ENCODE peak calls at places on chromosome 7, in nine cellular contexts. One of them, this sample, is unnamed.

GRCh38 chr7:131202451-131202850 is 125.2 kb upstream of the MKLN1 start:
- DNase-seq in effector memory CD4-positive, alpha-beta T cell: no peak
- DNase-seq in CD8-positive, alpha-beta memory T cell: no peak
- DNase-seq in stimulated activated CD4-positive, alpha-beta T cell treated with anti-CD3 and anti-CD28 coated beads, Interleukin-15, amount 100 ng/mL, for 1 hour: no peak
- DNase-seq in Peyer's patch: no peak
- DNase-seq in GM10248: no peak
- DNase-seq in astrocyte: no peak
- DNase-seq in MCF 10A: no peak
- DNase-seq in cardiac fibroblast: no peak
- DNase-seq in this sample: no peak

GRCh38 chr7:21828846-21829245 is 116.9 kb downstream of the CDCA7L start:
- DNase-seq in MCF 10A: no peak
- DNase-seq in cardiac fibroblast: no peak
- DNase-seq in CD8-positive, alpha-beta memory T cell: no peak
- DNase-seq in stimulated activated CD4-positive, alpha-beta T cell treated with anti-CD3 and anti-CD28 coated beads, Interleukin-15, amount 100 ng/mL, for 1 hour: no peak
- DNase-seq in astrocyte: no peak
- DNase-seq in effector memory CD4-positive, alpha-beta T cell: no peak
- DNase-seq in Peyer's patch: no peak
- DNase-seq in GM10248: no peak
- DNase-seq in this sample: no peak

GRCh38 chr7:23696916-23697441 is 13.0 kb upstream of the STK31 start:
- DNase-seq in CD8-positive, alpha-beta memory T cell: peak
- DNase-seq in GM10248: peak
- DNase-seq in MCF 10A: peak
- DNase-seq in effector memory CD4-positive, alpha-beta T cell: no peak
- DNase-seq in astrocyte: peak
- DNase-seq in Peyer's patch: peak
- DNase-seq in cardiac fibroblast: peak
- DNase-seq in stimulated activated CD4-positive, alpha-beta T cell treated with anti-CD3 and anti-CD28 coated beads, Interleukin-15, amount 100 ng/mL, for 1 hour: peak
- DNase-seq in this sample: peak

GRCh38 chr7:6423942-6424701 is 23.6 kb downstream of the DAGLB start:
- DNase-seq in effector memory CD4-positive, alpha-beta T cell: no peak
- DNase-seq in GM10248: no peak
- DNase-seq in CD8-positive, alpha-beta memory T cell: no peak
- DNase-seq in astrocyte: no peak
- DNase-seq in MCF 10A: peak
- DNase-seq in cardiac fibroblast: no peak
- DNase-seq in stimulated activated CD4-positive, alpha-beta T cell treated with anti-CD3 and anti-CD28 coated beads, Interleukin-15, amount 100 ng/mL, for 1 hour: no peak
- DNase-seq in Peyer's patch: no peak
- DNase-seq in this sample: no peak

GRCh38 chr7:132080467-132080866 is 495.8 kb downstream of the PLXNA4 start:
- DNase-seq in cardiac fibroblast: no peak
- DNase-seq in CD8-positive, alpha-beta memory T cell: no peak
- DNase-seq in stimulated activated CD4-positive, alpha-beta T cell treated with anti-CD3 and anti-CD28 coated beads, Interleukin-15, amount 100 ng/mL, for 1 hour: no peak
- DNase-seq in Peyer's patch: no peak
- DNase-seq in MCF 10A: no peak
- DNase-seq in effector memory CD4-positive, alpha-beta T cell: no peak
- DNase-seq in GM10248: no peak
- DNase-seq in astrocyte: no peak
- DNase-seq in this sample: no peak

GRCh38 chr7:28077616-28078015 is 103.0 kb downstream of the JAZF1 start:
- DNase-seq in CD8-positive, alpha-beta memory T cell: no peak
- DNase-seq in GM10248: no peak
- DNase-seq in MCF 10A: no peak
- DNase-seq in stimulated activated CD4-positive, alpha-beta T cell treated with anti-CD3 and anti-CD28 coated beads, Interleukin-15, amount 100 ng/mL, for 1 hour: no peak
- DNase-seq in astrocyte: no peak
- DNase-seq in effector memory CD4-positive, alpha-beta T cell: no peak
- DNase-seq in Peyer's patch: no peak
- DNase-seq in cardiac fibroblast: no peak
- DNase-seq in this sample: no peak

GRCh38 chr7:36366649-36367560 is 22.8 kb upstream of the ANLN start:
- DNase-seq in astrocyte: peak
- DNase-seq in cardiac fibroblast: peak
- DNase-seq in Peyer's patch: peak
- DNase-seq in GM10248: peak
- DNase-seq in CD8-positive, alpha-beta memory T cell: peak
- DNase-seq in MCF 10A: peak
- DNase-seq in effector memory CD4-positive, alpha-beta T cell: peak
- DNase-seq in stimulated activated CD4-positive, alpha-beta T cell treated with anti-CD3 and anti-CD28 coated beads, Interleukin-15, amount 100 ng/mL, for 1 hour: peak
- DNase-seq in this sample: peak

GRCh38 chr7:155052982-155053381 is 17.1 kb upstream of the HTR5A start:
- DNase-seq in effector memory CD4-positive, alpha-beta T cell: no peak
- DNase-seq in cardiac fibroblast: no peak
- DNase-seq in stimulated activated CD4-positive, alpha-beta T cell treated with anti-CD3 and anti-CD28 coated beads, Interleukin-15, amount 100 ng/mL, for 1 hour: no peak
- DNase-seq in astrocyte: no peak
- DNase-seq in Peyer's patch: no peak
- DNase-seq in MCF 10A: no peak
- DNase-seq in GM10248: no peak
- DNase-seq in CD8-positive, alpha-beta memory T cell: no peak
- DNase-seq in this sample: no peak

GRCh38 chr7:155227788-155228458 is 69.8 kb upstream of the INSIG1 start:
- DNase-seq in GM10248: no peak
- DNase-seq in effector memory CD4-positive, alpha-beta T cell: no peak
- DNase-seq in astrocyte: no peak
- DNase-seq in CD8-positive, alpha-beta memory T cell: no peak
- DNase-seq in stimulated activated CD4-positive, alpha-beta T cell treated with anti-CD3 and anti-CD28 coated beads, Interleukin-15, amount 100 ng/mL, for 1 hour: no peak
- DNase-seq in MCF 10A: no peak
- DNase-seq in Peyer's patch: peak
- DNase-seq in cardiac fibroblast: no peak
- DNase-seq in this sample: no peak

GRCh38 chr7:136925556-136925955 is 57.1 kb downstream of the CHRM2 start:
- DNase-seq in effector memory CD4-positive, alpha-beta T cell: no peak
- DNase-seq in MCF 10A: no peak
- DNase-seq in CD8-positive, alpha-beta memory T cell: no peak
- DNase-seq in GM10248: no peak
- DNase-seq in cardiac fibroblast: peak
- DNase-seq in stimulated activated CD4-positive, alpha-beta T cell treated with anti-CD3 and anti-CD28 coated beads, Interleukin-15, amount 100 ng/mL, for 1 hour: no peak
- DNase-seq in Peyer's patch: no peak
- DNase-seq in astrocyte: peak
- DNase-seq in this sample: peak

GRCh38 chr7:117269895-117270294 is 53.0 kb downstream of the WNT2 start:
- DNase-seq in Peyer's patch: no peak
- DNase-seq in GM10248: no peak
- DNase-seq in CD8-positive, alpha-beta memory T cell: no peak
- DNase-seq in MCF 10A: peak
- DNase-seq in cardiac fibroblast: peak
- DNase-seq in stimulated activated CD4-positive, alpha-beta T cell treated with anti-CD3 and anti-CD28 coated beads, Interleukin-15, amount 100 ng/mL, for 1 hour: no peak
- DNase-seq in effector memory CD4-positive, alpha-beta T cell: no peak
- DNase-seq in astrocyte: peak
- DNase-seq in this sample: peak

GRCh38 chr7:55536619-55537457 is 35.5 kb downstream of the VOPP1 start:
- DNase-seq in effector memory CD4-positive, alpha-beta T cell: no peak
- DNase-seq in stimulated activated CD4-positive, alpha-beta T cell treated with anti-CD3 and anti-CD28 coated beads, Interleukin-15, amount 100 ng/mL, for 1 hour: no peak
- DNase-seq in MCF 10A: no peak
- DNase-seq in astrocyte: no peak
- DNase-seq in CD8-positive, alpha-beta memory T cell: no peak
- DNase-seq in Peyer's patch: no peak
- DNase-seq in cardiac fibroblast: no peak
- DNase-seq in GM10248: no peak
- DNase-seq in this sample: no peak

GRCh38 chr7:91772100-91772794 is 108.3 kb downstream of the MTERF1 start:
- DNase-seq in cardiac fibroblast: peak
- DNase-seq in Peyer's patch: no peak
- DNase-seq in stimulated activated CD4-positive, alpha-beta T cell treated with anti-CD3 and anti-CD28 coated beads, Interleukin-15, amount 100 ng/mL, for 1 hour: no peak
- DNase-seq in astrocyte: peak
- DNase-seq in effector memory CD4-positive, alpha-beta T cell: no peak
- DNase-seq in GM10248: no peak
- DNase-seq in MCF 10A: peak
- DNase-seq in CD8-positive, alpha-beta memory T cell: no peak
- DNase-seq in this sample: peak

GRCh38 chr7:24227068-24227467 is 56.9 kb upstream of the NPY start:
- DNase-seq in Peyer's patch: no peak
- DNase-seq in GM10248: no peak
- DNase-seq in CD8-positive, alpha-beta memory T cell: no peak
- DNase-seq in cardiac fibroblast: no peak
- DNase-seq in effector memory CD4-positive, alpha-beta T cell: no peak
- DNase-seq in stimulated activated CD4-positive, alpha-beta T cell treated with anti-CD3 and anti-CD28 coated beads, Interleukin-15, amount 100 ng/mL, for 1 hour: no peak
- DNase-seq in astrocyte: no peak
- DNase-seq in MCF 10A: no peak
- DNase-seq in this sample: no peak

GRCh38 chr7:128777156-128778123 is 1.8 kb upstream of the OPN1SW start:
- DNase-seq in stimulated activated CD4-positive, alpha-beta T cell treated with anti-CD3 and anti-CD28 coated beads, Interleukin-15, amount 100 ng/mL, for 1 hour: no peak
- DNase-seq in GM10248: no peak
- DNase-seq in cardiac fibroblast: peak
- DNase-seq in CD8-positive, alpha-beta memory T cell: no peak
- DNase-seq in MCF 10A: no peak
- DNase-seq in effector memory CD4-positive, alpha-beta T cell: no peak
- DNase-seq in Peyer's patch: no peak
- DNase-seq in astrocyte: peak
- DNase-seq in this sample: peak

GRCh38 chr7:1455241-1455939 is 3.9 kb downstream of the MICALL2 start:
- DNase-seq in astrocyte: no peak
- DNase-seq in MCF 10A: peak
- DNase-seq in Peyer's patch: peak
- DNase-seq in CD8-positive, alpha-beta memory T cell: no peak
- DNase-seq in GM10248: no peak
- DNase-seq in stimulated activated CD4-positive, alpha-beta T cell treated with anti-CD3 and anti-CD28 coated beads, Interleukin-15, amount 100 ng/mL, for 1 hour: no peak
- DNase-seq in cardiac fibroblast: no peak
- DNase-seq in effector memory CD4-positive, alpha-beta T cell: no peak
- DNase-seq in this sample: no peak

GRCh38 chr7:143929224-143929920 is 5.7 kb upstream of the OR2F2 start:
- DNase-seq in astrocyte: no peak
- DNase-seq in CD8-positive, alpha-beta memory T cell: no peak
- DNase-seq in MCF 10A: peak
- DNase-seq in stimulated activated CD4-positive, alpha-beta T cell treated with anti-CD3 and anti-CD28 coated beads, Interleukin-15, amount 100 ng/mL, for 1 hour: no peak
- DNase-seq in GM10248: no peak
- DNase-seq in effector memory CD4-positive, alpha-beta T cell: no peak
- DNase-seq in Peyer's patch: no peak
- DNase-seq in cardiac fibroblast: no peak
- DNase-seq in this sample: peak

GRCh38 chr7:20107582-20107981 is 109.6 kb downstream of the MACC1 start:
- DNase-seq in cardiac fibroblast: peak
- DNase-seq in CD8-positive, alpha-beta memory T cell: no peak
- DNase-seq in stimulated activated CD4-positive, alpha-beta T cell treated with anti-CD3 and anti-CD28 coated beads, Interleukin-15, amount 100 ng/mL, for 1 hour: no peak
- DNase-seq in Peyer's patch: no peak
- DNase-seq in astrocyte: no peak
- DNase-seq in GM10248: no peak
- DNase-seq in effector memory CD4-positive, alpha-beta T cell: no peak
- DNase-seq in MCF 10A: no peak
- DNase-seq in this sample: no peak

GRCh38 chr7:11026452-11027359 is 53.0 kb downstream of the PHF14 start:
- DNase-seq in cardiac fibroblast: no peak
- DNase-seq in MCF 10A: no peak
- DNase-seq in astrocyte: no peak
- DNase-seq in stimulated activated CD4-positive, alpha-beta T cell treated with anti-CD3 and anti-CD28 coated beads, Interleukin-15, amount 100 ng/mL, for 1 hour: no peak
- DNase-seq in GM10248: no peak
- DNase-seq in CD8-positive, alpha-beta memory T cell: no peak
- DNase-seq in Peyer's patch: no peak
- DNase-seq in effector memory CD4-positive, alpha-beta T cell: no peak
- DNase-seq in this sample: peak

GRCh38 chr7:64618785-64619456 is 47.0 kb upstream of the ZNF107 start:
- DNase-seq in stimulated activated CD4-positive, alpha-beta T cell treated with anti-CD3 and anti-CD28 coated beads, Interleukin-15, amount 100 ng/mL, for 1 hour: no peak
- DNase-seq in effector memory CD4-positive, alpha-beta T cell: no peak
- DNase-seq in astrocyte: peak
- DNase-seq in Peyer's patch: no peak
- DNase-seq in CD8-positive, alpha-beta memory T cell: no peak
- DNase-seq in GM10248: no peak
- DNase-seq in MCF 10A: peak
- DNase-seq in cardiac fibroblast: peak
- DNase-seq in this sample: peak

GRCh38 chr7:40500209-40500608 is 365.4 kb downstream of the SUGCT start:
- DNase-seq in GM10248: no peak
- DNase-seq in cardiac fibroblast: no peak
- DNase-seq in stimulated activated CD4-positive, alpha-beta T cell treated with anti-CD3 and anti-CD28 coated beads, Interleukin-15, amount 100 ng/mL, for 1 hour: no peak
- DNase-seq in MCF 10A: no peak
- DNase-seq in CD8-positive, alpha-beta memory T cell: no peak
- DNase-seq in Peyer's patch: no peak
- DNase-seq in astrocyte: no peak
- DNase-seq in effector memory CD4-positive, alpha-beta T cell: no peak
- DNase-seq in this sample: no peak

GRCh38 chr7:155533827-155534690 is 12.3 kb downstream of the CNPY1 start:
- DNase-seq in effector memory CD4-positive, alpha-beta T cell: no peak
- DNase-seq in Peyer's patch: no peak
- DNase-seq in MCF 10A: no peak
- DNase-seq in GM10248: peak
- DNase-seq in stimulated activated CD4-positive, alpha-beta T cell treated with anti-CD3 and anti-CD28 coated beads, Interleukin-15, amount 100 ng/mL, for 1 hour: peak
- DNase-seq in cardiac fibroblast: peak
- DNase-seq in astrocyte: no peak
- DNase-seq in CD8-positive, alpha-beta memory T cell: no peak
- DNase-seq in this sample: no peak

This sample was measured in amniotic epithelial cell.